ENCODE peak calls at places on chromosomes 12 and 14, in seven cellular contexts. G is aorta; J is Peyer's patch; W is CD8-positive, alpha-beta memory T cell; U is Panc1; Q is uterus; T is IMR-90. Z is an unnamed sample. For H3K36me3 and H3K4me1, the result is how much of the 10 kb centered on the place peaks cover.

GRCh38 chr12:129788506-129788905 is 115.3 kb downstream of the TMEM132D start:
- DNase-seq in G (no peak), J (no peak), W (no peak), U (no peak), Q (no peak), T (no peak), Z (no peak)

GRCh38 chr14:51867753-51868152 is 7.3 kb downstream of the GNG2 start:
- DNase-seq in G (no peak), J (no peak), W (no peak), U (no peak), Q (no peak), T (peak), Z (no peak)

GRCh38 chr14:20415723-20416622 is 2.7 kb upstream of the TEP1 start:
- DNase-seq in G (no peak), J (no peak), W (no peak), U (no peak), Q (peak), T (peak), Z (no peak)

GRCh38 chr12:100926669-100927248 is 132.2 kb downstream of the ANO4 start:
- DNase-seq in G (no peak), J (no peak), W (no peak), U (no peak), Q (no peak), T (peak), Z (no peak)

GRCh38 chr14:91078095-91078737 is 17.8 kb upstream of the RPS6KA5 start:
- DNase-seq in G (no peak), J (no peak), W (no peak), U (no peak), Q (no peak), T (no peak), Z (no peak)

GRCh38 chr14:81474156-81474492 is 59.5 kb downstream of the SEL1L start:
- DNase-seq in G (no peak), J (no peak), W (no peak), U (no peak), Q (no peak), T (no peak), Z (no peak)

GRCh38 chr12:117279606-117280005 is 81.8 kb downstream of the NOS1 start:
- DNase-seq in G (no peak), J (no peak), W (no peak), U (no peak), Q (no peak), T (no peak), Z (no peak)

GRCh38 chr12:101076940-101077351 is 133.1 kb downstream of the SLC5A8 start:
- DNase-seq in G (no peak), J (no peak), W (no peak), U (no peak), Q (no peak), T (peak), Z (no peak)

GRCh38 chr12:108563135-108563803 is 873 bp downstream of the ISCU start:
- DNase-seq in G (peak), J (peak), W (peak), U (peak), Q (peak), T (peak), Z (peak)
- H3K36me3 ChIP-seq in G (under half), J (under half), W (under half), U (under half), Q (under half), T (under half), Z (under half)

GRCh38 chr14:69648480-69649414 is 37.4 kb downstream of the SUSD6 start:
- DNase-seq in G (no peak), J (no peak), W (no peak), U (peak), Q (no peak), T (peak), Z (no peak)

GRCh38 chr14:69640931-69641330 is 29.5 kb downstream of the SUSD6 start:
- DNase-seq in G (no peak), J (no peak), W (no peak), U (no peak), Q (no peak), T (no peak), Z (no peak)

GRCh38 chr14:69644814-69645213 is 33.4 kb downstream of the SUSD6 start:
- DNase-seq in G (no peak), J (no peak), W (no peak), U (no peak), Q (no peak), T (no peak), Z (no peak)

GRCh38 chr14:69647216-69647615 is 35.8 kb downstream of the SUSD6 start:
- DNase-seq in G (no peak), J (no peak), W (no peak), U (no peak), Q (no peak), T (peak), Z (no peak)

DNA sequence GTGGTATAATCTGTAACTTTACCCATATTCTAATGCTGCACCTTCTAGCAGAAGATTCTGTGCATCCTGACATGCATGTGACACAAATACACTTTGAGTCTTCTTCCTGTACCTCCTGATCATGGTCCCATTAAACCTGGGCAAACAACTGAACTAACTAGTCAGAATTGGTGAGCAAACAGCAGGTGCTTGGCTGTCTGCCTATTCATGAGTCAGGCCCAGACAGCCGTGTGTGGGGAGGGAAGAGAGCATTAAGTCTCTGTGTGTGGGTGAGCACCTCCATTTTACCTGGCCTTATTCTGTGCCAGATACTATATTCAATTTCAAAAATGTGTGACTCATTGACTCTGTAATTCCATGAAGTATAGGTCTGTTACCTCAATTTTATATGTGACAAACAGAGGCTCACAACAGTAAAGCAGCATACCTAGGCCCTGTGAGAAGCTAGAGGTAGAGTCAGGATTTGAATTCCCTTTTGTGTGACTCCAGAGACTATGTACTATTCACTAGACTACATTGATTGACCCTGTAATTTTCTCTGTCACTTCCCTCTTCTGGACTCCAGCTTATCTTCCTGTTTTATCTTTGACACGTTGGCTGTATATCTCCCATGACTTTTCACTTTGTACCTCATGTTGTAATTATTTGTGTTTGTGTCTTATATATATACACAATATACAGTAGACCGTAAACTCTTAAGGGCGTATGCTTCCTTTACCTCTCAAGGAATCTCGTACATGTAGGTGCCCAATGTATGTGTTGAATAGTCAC is 32.2 kb downstream of the SUSD6 start:
- DNase-seq in G (peak), J (peak), W (no peak), U (peak), Q (peak), T (peak), Z (peak)
- H3K27ac ChIP-seq in G (no peak), J (peak), W (no peak), U (no peak), Q (no peak), T (no peak), Z (peak)

DNA sequence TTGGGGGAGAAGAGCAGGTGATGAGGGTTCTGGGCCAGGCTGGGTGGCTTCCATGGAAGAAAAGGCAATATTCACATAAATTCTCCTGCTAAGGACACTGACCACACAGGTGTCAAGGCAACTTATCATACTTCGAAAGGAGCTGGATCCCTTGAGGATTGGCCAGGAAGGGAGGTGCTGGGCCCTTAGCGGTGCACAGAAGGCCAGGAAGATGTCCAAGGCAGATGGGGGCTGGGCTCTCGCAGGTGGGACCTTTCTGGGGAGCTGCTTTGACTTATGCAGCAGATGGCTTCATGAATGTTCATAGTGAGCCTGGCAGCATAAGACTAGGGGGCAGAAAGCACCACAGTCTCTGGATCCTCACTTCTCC is 3.9 kb downstream of the CD63 start:
- DNase-seq in G (peak), J (no peak), W (no peak), U (no peak), Q (no peak), T (no peak), Z (no peak)
- H3K4me1 ChIP-seq in G (under half), J (half or more), W (under half), U (under half), Q (under half), T (under half), Z (under half)

GRCh38 chr12:51127050-51127729 is 43.8 kb upstream of the CSRNP2 start:
- DNase-seq in G (no peak), J (no peak), W (no peak), U (no peak), Q (no peak), T (peak), Z (no peak)

GRCh38 chr12:51128905-51129304 is 44.0 kb downstream of the TFCP2 start:
- DNase-seq in G (no peak), J (no peak), W (no peak), U (no peak), Q (no peak), T (peak), Z (no peak)

GRCh38 chr12:51132693-51133092 is 40.2 kb downstream of the TFCP2 start:
- DNase-seq in G (no peak), J (no peak), W (no peak), U (no peak), Q (no peak), T (peak), Z (no peak)

GRCh38 chr12:51126297-51126696 is 42.9 kb upstream of the CSRNP2 start:
- DNase-seq in G (no peak), J (no peak), W (no peak), U (no peak), Q (no peak), T (no peak), Z (no peak)

DNA sequence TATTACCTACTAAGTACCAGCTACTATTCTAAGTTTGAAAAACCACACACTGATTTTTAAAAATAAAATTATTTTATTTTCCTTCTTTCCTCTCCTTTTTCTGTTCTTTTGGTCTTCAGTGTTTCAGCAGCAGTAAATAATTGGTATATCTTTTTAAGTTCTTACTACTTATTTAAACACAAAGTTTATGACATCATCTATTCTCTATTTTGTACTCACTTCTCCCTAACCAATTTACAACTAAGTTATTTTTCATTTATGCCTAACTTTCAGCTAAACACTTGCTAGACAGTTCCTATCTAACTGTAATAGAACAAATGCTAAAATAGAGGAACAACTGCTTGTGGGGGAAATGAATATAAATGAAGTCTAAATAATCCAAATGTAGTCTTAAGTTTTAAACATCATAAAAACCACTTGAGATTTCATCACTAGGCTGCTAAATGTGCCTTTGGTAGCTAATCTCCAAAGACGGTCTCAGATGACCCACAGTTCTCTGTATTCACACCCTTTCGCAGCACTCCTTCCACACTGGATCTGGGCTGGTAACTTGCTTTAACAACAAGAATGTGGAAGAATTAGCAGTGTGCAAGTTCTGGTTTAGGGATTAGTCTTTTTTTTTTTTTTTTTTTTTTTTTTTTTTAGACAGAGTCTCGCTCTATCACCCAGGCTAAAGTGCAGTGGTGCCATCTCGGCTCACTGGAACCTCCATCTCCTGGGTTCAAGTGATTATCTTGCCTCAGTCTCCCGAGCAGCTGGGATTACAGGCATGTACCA is 41.0 kb downstream of the TFCP2 start:
- DNase-seq in G (no peak), J (no peak), W (no peak), U (no peak), Q (no peak), T (no peak), Z (no peak)
- H3K36me3 ChIP-seq in G (under half), J (under half), W (under half), U (under half), Q (under half), T (under half), Z (under half)

DNA sequence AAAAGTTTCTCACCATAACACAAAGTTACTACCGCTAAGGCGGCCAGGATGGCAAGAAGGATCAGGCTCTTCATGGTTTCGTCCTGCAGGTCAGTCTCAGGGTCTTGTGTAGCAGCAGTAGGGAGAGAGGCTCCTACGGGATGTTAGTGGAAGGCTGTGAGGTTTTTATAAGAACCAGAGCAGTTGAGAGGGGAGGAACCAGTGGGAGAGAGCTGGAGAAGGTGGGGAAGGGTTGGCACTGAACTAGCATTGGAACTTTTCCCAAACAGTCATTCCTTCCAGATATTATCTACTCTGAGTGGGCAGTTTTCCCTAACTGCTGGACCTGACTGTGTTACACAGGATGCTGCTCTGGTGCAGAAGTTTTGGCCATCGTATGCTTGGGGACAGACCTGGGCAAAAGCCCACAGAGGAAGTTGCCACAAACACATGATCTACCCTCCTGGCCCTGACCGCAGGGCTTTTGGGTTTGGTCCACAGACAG is at the start of gene MGP:
- DNase-seq in G (peak), J (no peak), W (no peak), U (no peak), Q (peak), T (peak), Z (peak)
- H3K27ac ChIP-seq in G (peak), J (peak), W (no peak), U (no peak), Q (peak), T (peak), Z (peak)

DNA sequence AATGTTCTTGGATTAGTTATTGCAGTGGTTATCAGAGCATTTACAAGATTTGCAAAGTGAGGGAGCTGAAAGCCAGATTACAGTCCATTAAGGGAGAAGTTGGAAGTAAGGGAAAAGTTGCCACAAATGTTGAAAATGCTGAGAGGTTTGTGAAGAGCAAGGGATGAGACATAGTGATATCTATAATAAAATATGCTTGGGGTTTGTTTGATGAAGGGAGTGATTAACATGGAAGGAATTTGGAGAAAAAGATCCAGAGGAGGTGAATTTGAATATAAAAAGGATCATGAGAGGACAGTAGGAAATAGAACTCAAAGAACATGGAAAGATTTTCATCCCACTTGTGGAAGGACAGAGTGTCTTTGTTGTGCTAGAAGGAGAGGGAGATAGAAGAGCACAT is 19.3 kb upstream of the CCER1 start:
- DNase-seq in G (no peak), J (no peak), W (no peak), U (no peak), Q (no peak), T (peak), Z (no peak)
- H3K4me1 ChIP-seq in G (under half), J (under half), W (under half), U (under half), Q (under half), T (under half), Z (under half)